ENCODE peak calls at places on chromosomes 4 and X, in six cellular contexts. D, S, H, C, G and O are unnamed samples.
A peak's percentile ranks its signal among the peaks of the same experiment; 100 is the strongest.

GRCh38 chr4:175282407-175282806 is 364.2 kb downstream of the ADAM29 start:
- DNase-seq in D (no peak), S (no peak), H (no peak), C (no peak), G (no peak), O (no peak)

GRCh38 chrX:10350991-10351390 is 194.2 kb downstream of the CLCN4 start:
- DNase-seq in D (no peak), S (peak; percentile 10), H (peak; percentile 22), C (no peak), G (no peak), O (no peak)

GRCh38 chrX:110851780-110852179 is 56.2 kb upstream of the CHRDL1 start:
- DNase-seq in D (no peak), S (peak; percentile 6), H (no peak), C (no peak), G (no peak), O (no peak)

GRCh38 chrX:110086916-110087484 is 84.1 kb downstream of the TMEM164 start:
- DNase-seq in D (no peak), S (peak; percentile 87), H (peak; percentile 88), C (no peak), G (peak; percentile 59), O (peak; percentile 75)

GRCh38 chr4:92249541-92249940 is 54.2 kb upstream of the GRID2 start:
- DNase-seq in D (no peak), S (no peak), H (no peak), C (no peak), G (no peak), O (no peak)

GRCh38 chr4:102318105-102318504 is 27.2 kb downstream of the SLC39A8 start:
- DNase-seq in D (no peak), S (no peak), H (no peak), C (no peak), G (no peak), O (no peak)

GRCh38 chr4:33061727-33062126 is 2341.6 kb downstream of the PCDH7 start:
- DNase-seq in D (no peak), S (no peak), H (no peak), C (no peak), G (no peak), O (no peak)

GRCh38 chrX:104310084-104310483 is 55.4 kb upstream of the ESX1 start:
- DNase-seq in D (no peak), S (peak; percentile 49), H (peak; percentile 28), C (peak; percentile 62), G (no peak), O (no peak)

GRCh38 chr4:119587796-119588195 is 40.8 kb downstream of the PDE5A start:
- DNase-seq in D (no peak), S (no peak), H (no peak), C (no peak), G (no peak), O (no peak)

GRCh38 chrX:34350552-34350951 is 218.4 kb upstream of the FAM47A start:
- DNase-seq in D (no peak), S (peak; percentile 1), H (no peak), C (no peak), G (no peak), O (no peak)

GRCh38 chr4:4585012-4585670 is 43.3 kb upstream of the STX18 start:
- DNase-seq in D (no peak), S (peak; percentile 62), H (peak; percentile 32), C (no peak), G (no peak), O (no peak)

GRCh38 chrX:131830400-131831184 is 192.5 kb upstream of the STK26 start:
- DNase-seq in D (peak; percentile 81), S (peak; percentile 83), H (peak; percentile 78), C (peak; percentile 76), G (peak; percentile 85), O (peak; percentile 18)
- TF ChIP-seq CTCF in D (peak; percentile 26), S (peak; percentile 49), H (peak; percentile 73), C (peak; percentile 70), G (peak; percentile 66), O (peak; percentile 47)

GRCh38 chr4:6815029-6815836 is 32.7 kb downstream of the KIAA0232 start:
- DNase-seq in D (no peak), S (no peak), H (no peak), C (no peak), G (no peak), O (no peak)
- H3K4me3 ChIP-seq in D (no peak overlapping the region), S (no peak overlapping the region), H (no peak overlapping the region), C (no peak overlapping the region), G (no peak overlapping the region), O (no peak overlapping the region)

DNA sequence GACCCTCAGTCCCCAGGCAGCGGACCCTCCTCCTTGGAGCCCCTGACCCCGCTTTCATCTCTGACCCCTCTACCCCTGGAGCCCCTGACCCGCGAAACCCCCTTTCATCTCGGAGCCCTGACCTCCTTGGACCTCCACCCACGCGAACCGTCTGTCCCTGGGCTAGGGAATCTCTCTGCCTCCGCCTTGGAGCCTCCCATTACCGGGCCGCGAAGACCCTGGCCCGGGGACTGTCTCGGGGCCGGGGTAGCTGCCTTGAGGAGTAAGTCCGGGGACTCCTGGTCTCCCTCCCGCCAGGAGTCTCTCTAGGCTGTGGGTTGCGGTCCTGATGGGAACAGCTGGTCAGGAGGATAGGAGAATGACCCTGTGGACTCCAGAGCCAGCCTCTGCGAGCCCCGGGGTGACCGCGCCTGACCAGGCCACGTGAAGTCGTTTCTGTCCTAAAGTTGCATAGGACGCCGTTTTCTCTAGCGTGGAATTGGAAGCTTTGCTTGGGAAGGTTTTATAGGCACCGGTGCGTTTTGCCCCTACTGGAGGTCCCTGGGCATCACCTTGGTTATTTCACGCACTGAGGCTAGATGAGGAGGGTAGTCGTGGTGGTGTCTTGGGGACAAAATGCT is 824 bp downstream of the TBC1D14 start:
- DNase-seq in D (no peak), S (no peak), H (no peak), C (no peak), G (no peak), O (no peak)
- TF ChIP-seq CTCF in D (no peak), S (peak; percentile 23), H (peak; percentile 43), C (no peak), G (peak; percentile 47), O (peak; percentile 32)

GRCh38 chr4:129167640-129168260 is 71.8 kb downstream of the C4orf33 start:
- DNase-seq in D (no peak), S (no peak), H (no peak), C (no peak), G (no peak), O (no peak)
- H3K4me3 ChIP-seq in D (no peak overlapping the region), S (no peak overlapping the region), H (no peak overlapping the region), C (no peak overlapping the region), G (no peak overlapping the region), O (no peak overlapping the region)

GRCh38 chr4:3530663-3531254 is 1.5 kb downstream of the LRPAP1 start:
- DNase-seq in D (no peak), S (no peak), H (no peak), C (no peak), G (no peak), O (no peak)

GRCh38 chr4:3532714-3533336 is 603 bp upstream of the LRPAP1 start:
- DNase-seq in D (no peak), S (no peak), H (no peak), C (no peak), G (no peak), O (no peak)

GRCh38 chr4:3533421-3533820 is 1.2 kb upstream of the LRPAP1 start:
- DNase-seq in D (no peak), S (no peak), H (no peak), C (no peak), G (no peak), O (no peak)

GRCh38 chr4:3531306-3531886 is 826 bp downstream of the LRPAP1 start:
- DNase-seq in D (no peak), S (no peak), H (no peak), C (no peak), G (no peak), O (no peak)

DNA sequence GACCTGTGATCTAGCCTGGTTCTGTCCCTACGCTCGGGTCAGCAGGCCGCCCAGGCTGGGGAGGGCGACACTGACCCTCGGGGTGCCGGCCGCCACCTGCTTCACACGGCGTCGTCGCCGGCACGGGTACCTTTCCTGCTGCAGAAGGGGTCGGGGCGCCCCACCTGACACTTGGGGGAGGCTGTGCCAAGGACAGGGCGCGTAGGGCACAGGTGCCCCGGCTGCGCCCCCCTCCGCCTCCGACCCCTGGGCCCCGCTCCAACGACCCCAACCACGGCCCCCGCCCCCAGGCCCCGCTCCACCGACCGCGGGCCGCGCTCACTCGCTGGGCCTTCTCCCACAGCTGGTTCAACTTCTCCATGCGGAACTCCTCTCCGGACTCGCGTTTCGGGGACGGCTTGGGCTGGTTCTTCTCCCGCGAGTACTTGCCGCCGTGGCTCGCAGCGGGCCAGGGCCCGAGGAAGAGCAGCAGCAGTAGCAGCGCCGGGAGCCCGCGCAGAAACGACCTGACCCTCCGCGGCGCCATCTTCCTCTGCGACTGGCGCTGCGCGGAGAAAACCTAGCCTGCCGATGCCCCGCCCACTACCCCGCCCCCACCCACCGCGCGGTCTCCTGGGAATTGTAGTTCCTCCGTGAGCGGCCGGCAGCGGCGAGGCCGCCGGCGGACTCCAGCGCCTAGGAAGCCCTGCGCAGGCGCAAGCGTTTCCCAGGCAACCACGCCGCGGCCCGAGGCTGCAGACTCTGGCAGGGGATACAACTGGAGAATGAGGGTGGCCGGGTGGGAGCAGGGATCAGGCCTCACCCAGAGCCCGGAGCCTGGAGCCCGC is at the start of gene LRPAP1:
- DNase-seq in D (peak; percentile 95), S (peak; percentile 90), H (peak; percentile 77), C (peak; percentile 94), G (peak; percentile 69), O (peak; percentile 55)
- TF ChIP-seq CTCF in D (no peak), S (no peak), H (no peak), C (no peak), G (no peak), O (no peak)